ENCODE peak calls at places on chromosomes 7 and 10, in seven cellular contexts. One of them, this sample, is unnamed. For H3K4me1, the result is how much of the 10 kb centered on the place peaks cover.

GRCh38 chr7:36860679-36861078 is 136.4 kb upstream of the AOAH start:
- DNase-seq in neural progenitor cell: no peak
- DNase-seq in tibial nerve: no peak
- DNase-seq in astrocyte: no peak
- DNase-seq in CD8-positive, alpha-beta T cell: no peak
- DNase-seq in stomach: no peak
- DNase-seq in HCT116: no peak
- DNase-seq in this sample: no peak

GRCh38 chr7:134660242-134660785 is 13.7 kb downstream of the BPGM start:
- DNase-seq in neural progenitor cell: no peak
- DNase-seq in tibial nerve: no peak
- DNase-seq in astrocyte: peak
- DNase-seq in CD8-positive, alpha-beta T cell: no peak
- DNase-seq in stomach: no peak
- DNase-seq in HCT116: no peak
- DNase-seq in this sample: no peak

GRCh38 chr10:6151087-6151977 is 51.4 kb upstream of the PFKFB3 start:
- DNase-seq in neural progenitor cell: peak
- DNase-seq in tibial nerve: peak
- DNase-seq in astrocyte: peak
- DNase-seq in CD8-positive, alpha-beta T cell: peak
- DNase-seq in stomach: peak
- DNase-seq in HCT116: no peak
- DNase-seq in this sample: no peak

GRCh38 chr7:6168469-6168868 is 104.0 kb downstream of the CYTH3 start:
- DNase-seq in neural progenitor cell: no peak
- DNase-seq in tibial nerve: no peak
- DNase-seq in astrocyte: no peak
- DNase-seq in CD8-positive, alpha-beta T cell: no peak
- DNase-seq in stomach: no peak
- DNase-seq in HCT116: no peak
- DNase-seq in this sample: no peak

GRCh38 chr10:129951251-129951808 is 12.7 kb downstream of the EBF3 start:
- DNase-seq in neural progenitor cell: no peak
- DNase-seq in tibial nerve: no peak
- DNase-seq in astrocyte: no peak
- DNase-seq in CD8-positive, alpha-beta T cell: no peak
- DNase-seq in stomach: peak
- DNase-seq in HCT116: no peak
- DNase-seq in this sample: peak

GRCh38 chr10:11176746-11177145 is 159.1 kb downstream of the CELF2 start:
- DNase-seq in neural progenitor cell: no peak
- DNase-seq in tibial nerve: no peak
- DNase-seq in astrocyte: no peak
- DNase-seq in CD8-positive, alpha-beta T cell: peak
- DNase-seq in stomach: no peak
- DNase-seq in HCT116: no peak
- DNase-seq in this sample: no peak

GRCh38 chr10:68471586-68472408 is at the start of gene DNA2:
- DNase-seq in neural progenitor cell: peak
- DNase-seq in tibial nerve: peak
- DNase-seq in astrocyte: peak
- DNase-seq in CD8-positive, alpha-beta T cell: peak
- DNase-seq in stomach: peak
- DNase-seq in HCT116: peak
- DNase-seq in this sample: peak

GRCh38 chr7:123616244-123616643 is 14.6 kb downstream of the ASB15 start:
- DNase-seq in neural progenitor cell: no peak
- DNase-seq in tibial nerve: no peak
- DNase-seq in astrocyte: no peak
- DNase-seq in CD8-positive, alpha-beta T cell: no peak
- DNase-seq in stomach: no peak
- DNase-seq in HCT116: no peak
- DNase-seq in this sample: no peak

GRCh38 chr7:2087744-2088143 is 145.0 kb downstream of the MAD1L1 start:
- DNase-seq in neural progenitor cell: no peak
- DNase-seq in tibial nerve: no peak
- DNase-seq in astrocyte: no peak
- DNase-seq in CD8-positive, alpha-beta T cell: no peak
- DNase-seq in stomach: no peak
- DNase-seq in HCT116: no peak
- DNase-seq in this sample: no peak

GRCh38 chr7:124752310-124752709 is 13.3 kb downstream of the GPR37 start:
- DNase-seq in neural progenitor cell: no peak
- DNase-seq in tibial nerve: no peak
- DNase-seq in astrocyte: peak
- DNase-seq in CD8-positive, alpha-beta T cell: no peak
- DNase-seq in stomach: no peak
- DNase-seq in HCT116: no peak
- DNase-seq in this sample: no peak

GRCh38 chr10:15898046-15898445 is 37.7 kb upstream of the MINDY3 start:
- DNase-seq in neural progenitor cell: no peak
- DNase-seq in tibial nerve: no peak
- DNase-seq in astrocyte: no peak
- DNase-seq in CD8-positive, alpha-beta T cell: no peak
- DNase-seq in stomach: no peak
- DNase-seq in HCT116: no peak
- DNase-seq in this sample: peak

GRCh38 chr10:31262672-31263071 is 56.3 kb upstream of the ZEB1 start:
- DNase-seq in neural progenitor cell: no peak
- DNase-seq in tibial nerve: peak
- DNase-seq in astrocyte: peak
- DNase-seq in CD8-positive, alpha-beta T cell: no peak
- DNase-seq in stomach: no peak
- DNase-seq in HCT116: no peak
- DNase-seq in this sample: no peak

GRCh38 chr7:78499966-78500365 is 701.4 kb downstream of the PHTF2 start:
- DNase-seq in neural progenitor cell: no peak
- DNase-seq in tibial nerve: no peak
- DNase-seq in astrocyte: peak
- DNase-seq in CD8-positive, alpha-beta T cell: no peak
- DNase-seq in stomach: no peak
- DNase-seq in HCT116: no peak
- DNase-seq in this sample: no peak

GRCh38 chr10:23338886-23339285 is 5.7 kb downstream of the C10orf67 start:
- DNase-seq in neural progenitor cell: no peak
- DNase-seq in tibial nerve: no peak
- DNase-seq in astrocyte: no peak
- DNase-seq in CD8-positive, alpha-beta T cell: no peak
- DNase-seq in stomach: no peak
- DNase-seq in HCT116: no peak
- DNase-seq in this sample: no peak

GRCh38 chr7:155168607-155169006 is 98.5 kb downstream of the HTR5A start:
- DNase-seq in neural progenitor cell: no peak
- DNase-seq in tibial nerve: no peak
- DNase-seq in astrocyte: no peak
- DNase-seq in CD8-positive, alpha-beta T cell: no peak
- DNase-seq in stomach: no peak
- DNase-seq in HCT116: no peak
- DNase-seq in this sample: no peak

GRCh38 chr10:11165591-11166543 is 148.2 kb downstream of the CELF2 start:
- DNase-seq in neural progenitor cell: peak
- DNase-seq in tibial nerve: peak
- DNase-seq in astrocyte: no peak
- DNase-seq in CD8-positive, alpha-beta T cell: peak
- DNase-seq in stomach: peak
- DNase-seq in HCT116: no peak
- DNase-seq in this sample: peak

GRCh38 chr7:151715661-151716338 is 161.1 kb downstream of the PRKAG2 start:
- DNase-seq in neural progenitor cell: no peak
- DNase-seq in tibial nerve: no peak
- DNase-seq in astrocyte: no peak
- DNase-seq in CD8-positive, alpha-beta T cell: no peak
- DNase-seq in stomach: peak
- DNase-seq in HCT116: no peak
- DNase-seq in this sample: no peak

GRCh38 chr7:32958046-32959025 is 1.1 kb downstream of the FKBP9 start:
- DNase-seq in neural progenitor cell: no peak
- DNase-seq in tibial nerve: peak
- DNase-seq in astrocyte: peak
- DNase-seq in CD8-positive, alpha-beta T cell: no peak
- DNase-seq in stomach: peak
- DNase-seq in HCT116: no peak
- DNase-seq in this sample: peak

GRCh38 chr10:63977329-63977923 is 456.2 kb downstream of the REEP3 start:
- DNase-seq in neural progenitor cell: peak
- DNase-seq in tibial nerve: no peak
- DNase-seq in astrocyte: peak
- DNase-seq in CD8-positive, alpha-beta T cell: no peak
- DNase-seq in stomach: no peak
- DNase-seq in HCT116: peak
- DNase-seq in this sample: peak

GRCh38 chr10:77195101-77195500 is 442.5 kb downstream of the KCNMA1 start:
- DNase-seq in neural progenitor cell: no peak
- DNase-seq in tibial nerve: no peak
- DNase-seq in astrocyte: peak
- DNase-seq in CD8-positive, alpha-beta T cell: no peak
- DNase-seq in stomach: no peak
- DNase-seq in HCT116: no peak
- DNase-seq in this sample: no peak

GRCh38 chr10:14573666-14574261 is 200.9 kb downstream of the FAM107B start:
- DNase-seq in neural progenitor cell: no peak
- DNase-seq in tibial nerve: no peak
- DNase-seq in astrocyte: peak
- DNase-seq in CD8-positive, alpha-beta T cell: no peak
- DNase-seq in stomach: no peak
- DNase-seq in HCT116: peak
- DNase-seq in this sample: no peak

GRCh38 chr10:15725603-15726002 is 5.9 kb upstream of the ITGA8 start:
- DNase-seq in neural progenitor cell: peak
- DNase-seq in tibial nerve: peak
- DNase-seq in astrocyte: peak
- DNase-seq in CD8-positive, alpha-beta T cell: no peak
- DNase-seq in stomach: no peak
- DNase-seq in HCT116: peak
- DNase-seq in this sample: peak

GRCh38 chr7:22895491-22895890 is 72.8 kb upstream of the TOMM7 start:
- DNase-seq in neural progenitor cell: no peak
- DNase-seq in tibial nerve: no peak
- DNase-seq in astrocyte: no peak
- DNase-seq in CD8-positive, alpha-beta T cell: no peak
- DNase-seq in stomach: no peak
- DNase-seq in HCT116: no peak
- DNase-seq in this sample: no peak

GRCh38 chr10:124224331-124225028 is 131.1 kb upstream of the CHST15 start:
- DNase-seq in neural progenitor cell: no peak
- DNase-seq in tibial nerve: no peak
- DNase-seq in astrocyte: peak
- DNase-seq in CD8-positive, alpha-beta T cell: no peak
- DNase-seq in stomach: no peak
- DNase-seq in HCT116: no peak
- DNase-seq in this sample: no peak

GRCh38 chr7:16693601-16694318 is 47.8 kb downstream of the BZW2 start:
- DNase-seq in neural progenitor cell: no peak
- DNase-seq in tibial nerve: no peak
- DNase-seq in astrocyte: no peak
- DNase-seq in CD8-positive, alpha-beta T cell: no peak
- DNase-seq in stomach: no peak
- DNase-seq in HCT116: no peak
- DNase-seq in this sample: no peak

GRCh38 chr10:28788767-28789166 is 111.4 kb downstream of the BAMBI start:
- DNase-seq in neural progenitor cell: no peak
- DNase-seq in tibial nerve: no peak
- DNase-seq in astrocyte: no peak
- DNase-seq in CD8-positive, alpha-beta T cell: no peak
- DNase-seq in stomach: no peak
- DNase-seq in HCT116: no peak
- DNase-seq in this sample: no peak

GRCh38 chr7:70681111-70681846 is 450.7 kb upstream of the GALNT17 start:
- DNase-seq in neural progenitor cell: peak
- DNase-seq in tibial nerve: no peak
- DNase-seq in astrocyte: no peak
- DNase-seq in CD8-positive, alpha-beta T cell: no peak
- DNase-seq in stomach: no peak
- DNase-seq in HCT116: no peak
- DNase-seq in this sample: no peak
- H3K4me1 ChIP-seq in neural progenitor cell: under half
- H3K4me1 ChIP-seq in tibial nerve: under half
- H3K4me1 ChIP-seq in astrocyte: under half
- H3K4me1 ChIP-seq in CD8-positive, alpha-beta T cell: under half
- H3K4me1 ChIP-seq in stomach: under half
- H3K4me1 ChIP-seq in HCT116: under half
- H3K4me1 ChIP-seq in this sample: under half

GRCh38 chr7:149871576-149871975 is 2.2 kb upstream of the ATP6V0E2 start:
- DNase-seq in neural progenitor cell: no peak
- DNase-seq in tibial nerve: no peak
- DNase-seq in astrocyte: no peak
- DNase-seq in CD8-positive, alpha-beta T cell: no peak
- DNase-seq in stomach: no peak
- DNase-seq in HCT116: no peak
- DNase-seq in this sample: no peak
- H3K4me1 ChIP-seq in neural progenitor cell: under half
- H3K4me1 ChIP-seq in tibial nerve: under half
- H3K4me1 ChIP-seq in astrocyte: under half
- H3K4me1 ChIP-seq in CD8-positive, alpha-beta T cell: half or more
- H3K4me1 ChIP-seq in stomach: under half
- H3K4me1 ChIP-seq in HCT116: under half
- H3K4me1 ChIP-seq in this sample: under half

GRCh38 chr7:137685439-137686164 is 161.2 kb downstream of the DGKI start:
- DNase-seq in neural progenitor cell: no peak
- DNase-seq in tibial nerve: no peak
- DNase-seq in astrocyte: no peak
- DNase-seq in CD8-positive, alpha-beta T cell: no peak
- DNase-seq in stomach: no peak
- DNase-seq in HCT116: no peak
- DNase-seq in this sample: no peak

GRCh38 chr7:137682596-137682995 is 164.2 kb downstream of the DGKI start:
- DNase-seq in neural progenitor cell: no peak
- DNase-seq in tibial nerve: no peak
- DNase-seq in astrocyte: peak
- DNase-seq in CD8-positive, alpha-beta T cell: no peak
- DNase-seq in stomach: no peak
- DNase-seq in HCT116: no peak
- DNase-seq in this sample: no peak

GRCh38 chr7:137681657-137682562 is 164.9 kb downstream of the DGKI start:
- DNase-seq in neural progenitor cell: no peak
- DNase-seq in tibial nerve: no peak
- DNase-seq in astrocyte: peak
- DNase-seq in CD8-positive, alpha-beta T cell: no peak
- DNase-seq in stomach: no peak
- DNase-seq in HCT116: no peak
- DNase-seq in this sample: no peak

GRCh38 chr7:137684776-137685175 is 162.0 kb downstream of the DGKI start:
- DNase-seq in neural progenitor cell: no peak
- DNase-seq in tibial nerve: no peak
- DNase-seq in astrocyte: no peak
- DNase-seq in CD8-positive, alpha-beta T cell: no peak
- DNase-seq in stomach: no peak
- DNase-seq in HCT116: no peak
- DNase-seq in this sample: no peak

GRCh38 chr7:137684316-137684715 is 162.5 kb downstream of the DGKI start:
- DNase-seq in neural progenitor cell: no peak
- DNase-seq in tibial nerve: no peak
- DNase-seq in astrocyte: no peak
- DNase-seq in CD8-positive, alpha-beta T cell: no peak
- DNase-seq in stomach: no peak
- DNase-seq in HCT116: no peak
- DNase-seq in this sample: no peak
- H3K4me1 ChIP-seq in neural progenitor cell: under half
- H3K4me1 ChIP-seq in tibial nerve: under half
- H3K4me1 ChIP-seq in astrocyte: under half
- H3K4me1 ChIP-seq in CD8-positive, alpha-beta T cell: under half
- H3K4me1 ChIP-seq in stomach: under half
- H3K4me1 ChIP-seq in HCT116: under half
- H3K4me1 ChIP-seq in this sample: under half

GRCh38 chr10:132421377-132422168 is 24.6 kb downstream of the PWWP2B start:
- DNase-seq in neural progenitor cell: peak
- DNase-seq in tibial nerve: peak
- DNase-seq in astrocyte: peak
- DNase-seq in CD8-positive, alpha-beta T cell: no peak
- DNase-seq in stomach: peak
- DNase-seq in HCT116: no peak
- DNase-seq in this sample: no peak
- H3K4me1 ChIP-seq in neural progenitor cell: under half
- H3K4me1 ChIP-seq in tibial nerve: half or more
- H3K4me1 ChIP-seq in astrocyte: under half
- H3K4me1 ChIP-seq in CD8-positive, alpha-beta T cell: under half
- H3K4me1 ChIP-seq in stomach: half or more
- H3K4me1 ChIP-seq in HCT116: under half
- H3K4me1 ChIP-seq in this sample: under half

This sample was measured in A673.